ENCODE peak calls at places on chromosomes 7 and 10, in four cellular contexts. C is AG09319, U is fibroblast of mammary gland, N is lung. A is an unnamed sample.

GRCh38 chr10:63866747-63867140 is 345.5 kb downstream of the REEP3 start:
- DNase-seq in U (peak), C (no peak), N (no peak), A (peak)

GRCh38 chr7:101870361-101871062 is 53.1 kb downstream of the CUX1 start:
- DNase-seq in C (no peak), N (peak), U (no peak), A (no peak)

GRCh38 chr7:101775181-101775580 is 42.2 kb upstream of the CUX1 start:
- DNase-seq in C (no peak), N (no peak), U (no peak), A (no peak)

GRCh38 chr10:34804306-34804705 is 10.8 kb downstream of the PARD3 start:
- DNase-seq in U (peak), N (no peak), C (no peak), A (no peak)

GRCh38 chr7:157139142-157140117 is 704 bp downstream of the UBE3C start:
- DNase-seq in U (peak), N (peak), C (no peak), A (peak)

GRCh38 chr10:98301664-98302319 is 33.8 kb upstream of the LOXL4 start:
- DNase-seq in U (no peak), C (no peak), N (no peak), A (no peak)

GRCh38 chr7:69780377-69780776 is 182.1 kb downstream of the AUTS2 start:
- DNase-seq in C (no peak), N (no peak), U (peak), A (peak)

GRCh38 chr10:48291190-48291589 is 15.3 kb upstream of the MAPK8 start:
- DNase-seq in C (no peak), U (no peak), N (no peak), A (no peak)

DNA sequence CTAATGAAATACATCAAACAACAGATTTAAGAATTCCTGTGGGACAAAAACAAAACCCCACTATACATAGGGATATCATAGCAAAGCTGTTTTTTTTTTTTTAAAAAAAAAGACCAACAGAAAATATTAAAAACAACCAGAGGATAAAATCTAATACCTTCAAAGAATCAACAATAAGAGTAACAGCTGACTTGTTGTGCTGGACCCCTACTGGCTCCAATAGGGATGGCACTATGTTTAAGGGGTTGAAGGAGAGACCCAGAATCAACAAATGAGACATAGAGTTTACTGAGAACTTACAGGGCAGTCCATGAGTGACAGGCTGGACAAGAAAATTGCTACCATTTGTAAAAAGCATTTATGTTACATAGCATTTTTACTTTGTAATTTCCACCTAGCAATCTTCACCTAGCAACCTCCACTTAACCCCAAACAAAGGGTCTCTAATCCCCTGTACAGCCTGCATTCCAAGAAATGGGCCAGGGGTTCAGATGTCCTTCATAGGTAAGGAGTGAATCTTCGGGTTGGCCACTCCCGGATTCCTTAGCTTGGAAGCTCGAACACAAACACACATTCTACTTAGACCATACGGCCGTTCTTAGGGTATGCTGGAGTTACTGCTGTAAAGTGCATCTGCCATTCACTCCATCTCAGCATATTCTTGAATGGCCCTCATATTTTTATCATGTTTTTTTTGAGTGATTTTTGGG is 25.8 kb downstream of the ASZ1 start:
- DNase-seq in C (no peak), N (no peak), U (no peak), A (no peak)
- TF ChIP-seq CTCF in C (peak), N (no peak), U (peak), A (peak)

GRCh38 chr10:73998623-73999622 is 1.0 kb downstream of the VCL start:
- DNase-seq in C (no peak), N (peak), U (peak), A (peak)
- TF ChIP-seq CTCF in C (peak), N (no peak), U (peak), A (peak)

GRCh38 chr7:100629117-100629711 is 12.1 kb downstream of the TFR2 start:
- DNase-seq in N (no peak), C (no peak), U (peak), A (peak)
- TF ChIP-seq CTCF in N (no peak), C (peak), U (peak), A (peak)

GRCh38 chr7:84536256-84536870 is 341.8 kb upstream of the SEMA3A start:
- DNase-seq in U (peak), C (no peak), N (no peak), A (no peak)
- TF ChIP-seq CTCF in U (no peak), C (no peak), N (no peak), A (no peak)

GRCh38 chr10:101492205-101492604 is 95.9 kb downstream of the POLL start:
- DNase-seq in N (no peak), U (no peak), C (no peak), A (no peak)
- TF ChIP-seq CTCF in N (no peak), U (no peak), C (no peak), A (no peak)

GRCh38 chr10:93412801-93413200 is 69.3 kb downstream of the MYOF start:
- DNase-seq in C (no peak), U (no peak), N (no peak), A (no peak)
- TF ChIP-seq CTCF in C (no peak), U (no peak), N (no peak), A (no peak)

GRCh38 chr7:114426824-114427223 is 12.2 kb downstream of the FOXP2 start:
- DNase-seq in C (no peak), N (no peak), U (peak), A (no peak)
- TF ChIP-seq CTCF in C (peak), N (no peak), U (peak), A (no peak)

DNA sequence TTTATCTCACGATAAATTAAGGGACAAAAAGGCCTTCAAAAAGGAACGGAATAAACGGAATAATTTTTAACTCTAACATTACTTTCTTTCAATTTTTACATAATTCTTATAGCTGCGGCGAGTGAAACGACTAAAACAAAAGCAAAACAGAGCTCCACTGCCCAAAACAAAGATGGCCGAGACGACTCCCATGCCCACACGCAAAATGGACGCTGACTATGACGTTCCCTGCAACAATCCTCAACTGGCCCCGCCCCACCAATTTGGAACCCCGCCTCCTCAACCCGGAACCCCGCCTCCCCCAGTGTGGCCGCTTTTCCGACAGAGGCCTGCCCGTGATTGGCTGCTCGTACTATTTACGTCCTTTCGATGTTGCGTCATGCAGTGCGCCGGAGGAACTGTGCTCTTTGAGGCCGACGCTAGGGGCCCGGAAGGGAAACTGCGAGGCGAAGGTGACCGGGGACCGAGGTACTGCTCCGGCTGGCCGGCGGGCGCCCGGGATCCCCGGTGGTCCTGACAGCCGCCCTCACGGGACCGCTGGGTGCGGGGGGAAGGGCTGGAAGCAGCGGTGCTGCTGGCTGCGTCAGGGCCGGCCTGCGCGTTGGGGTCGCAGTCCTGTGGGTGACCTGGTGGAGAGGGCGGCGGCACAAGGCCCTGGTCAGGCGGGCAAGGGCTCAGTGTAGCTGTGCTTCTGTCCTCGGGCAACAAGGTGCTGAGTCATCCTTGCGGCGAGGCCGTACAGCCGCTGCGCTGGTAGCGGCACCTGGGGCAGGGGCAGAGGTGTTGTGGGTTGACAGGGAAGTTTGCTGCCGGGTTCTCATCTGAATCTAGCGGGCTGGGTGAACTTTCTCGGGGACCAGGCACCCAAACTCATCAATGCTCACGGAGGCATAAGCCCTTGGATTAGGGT is at the start of gene GHITM:
- DNase-seq in U (peak), N (peak), C (peak), A (peak)
- TF ChIP-seq CTCF in U (peak), N (peak), C (peak), A (no peak)

DNA sequence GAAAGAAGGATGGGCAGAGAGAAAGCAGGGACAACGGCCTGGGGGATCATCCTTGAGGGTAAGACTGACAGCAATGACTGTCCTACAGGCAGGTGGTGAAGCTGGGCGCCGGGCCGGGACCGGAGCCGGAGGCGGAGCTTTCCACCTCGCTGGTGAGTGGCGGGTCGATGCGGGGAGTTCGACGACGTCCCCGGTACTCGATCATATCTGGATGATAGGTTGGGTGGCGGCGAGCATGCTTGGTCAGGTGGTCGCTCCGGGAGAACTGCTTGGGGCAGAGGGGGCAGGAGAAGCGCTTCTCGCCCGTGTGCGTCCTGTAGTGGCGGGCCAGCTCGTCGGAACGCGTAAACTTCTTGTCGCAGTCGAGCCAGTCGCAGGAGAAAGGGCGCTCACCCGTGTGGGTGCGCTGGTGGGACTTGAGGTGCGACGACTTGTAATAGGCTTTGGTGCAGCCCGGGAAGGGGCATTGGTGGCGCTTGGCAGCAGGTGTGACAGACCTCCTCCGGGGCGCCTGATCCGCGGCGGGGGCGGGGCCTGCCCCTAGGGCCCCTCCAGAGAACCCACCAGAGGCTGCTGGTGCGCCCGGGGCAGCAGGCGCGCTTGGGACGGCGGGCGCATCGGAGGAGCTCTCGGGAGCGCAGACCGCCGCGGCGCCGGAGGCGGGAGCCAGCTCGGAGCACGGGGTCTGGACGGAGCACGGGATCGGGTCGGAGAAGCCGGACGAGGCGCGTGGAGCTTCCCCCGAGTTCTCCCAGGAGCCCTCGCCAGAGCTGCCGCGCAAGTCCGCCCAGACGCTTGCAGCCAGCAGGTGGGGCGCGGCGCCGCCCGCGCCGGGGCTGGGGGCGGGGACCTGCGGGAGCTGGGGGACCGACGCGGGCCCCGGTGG is 784 bp downstream of the KLF14 start:
- DNase-seq in C (no peak), N (no peak), U (peak), A (no peak)
- TF ChIP-seq CTCF in C (no peak), N (no peak), U (no peak), A (no peak)

A was measured in nephron progenitor cell.